ENCODE peak calls at places on chromosomes 2 and 18, in six cellular contexts. N is tibial nerve, G is IMR-90, I is GM23248, W is A673, S is heart left ventricle. X is an unnamed sample.
A peak's percentile ranks its signal among the peaks of the same experiment; 100 is the strongest.

GRCh38 chr2:3588084-3588483 is 6.8 kb upstream of the COLEC11 start:
- DNase-seq in N (no peak), G (no peak), I (no peak), S (no peak), W (no peak), X (no peak)

GRCh38 chr2:42567389-42567788 is 1.0 kb upstream of the MTA3 start:
- DNase-seq in W (peak; percentile 31), S (no peak), N (no peak), I (peak; percentile 66), G (peak; percentile 81), X (no peak)

GRCh38 chr2:71348302-71348701 is 16.7 kb downstream of the ZNF638 start:
- DNase-seq in N (no peak), W (peak; percentile 37), G (peak; percentile 65), S (no peak), I (peak; percentile 60), X (no peak)

GRCh38 chr2:240597419-240598181 is 11.1 kb downstream of the CAPN10 start:
- DNase-seq in W (no peak), G (no peak), N (peak; percentile 0), S (no peak), I (no peak), X (no peak)

GRCh38 chr2:229164545-229165249 is 106.4 kb downstream of the PID1 start:
- DNase-seq in N (no peak), W (no peak), I (peak; percentile 49), G (peak; percentile 10), S (no peak), X (no peak)

GRCh38 chr2:6637329-6637728 is 228.4 kb downstream of the CMPK2 start:
- DNase-seq in I (no peak), S (no peak), G (no peak), W (peak; percentile 72), N (no peak), X (no peak)

GRCh38 chr2:239811806-239812560 is 213.2 kb downstream of the NDUFA10 start:
- DNase-seq in G (no peak), W (no peak), N (no peak), I (no peak), S (no peak), X (no peak)

GRCh38 chr2:135742307-135742838 is 718 bp downstream of the UBXN4 start:
- DNase-seq in S (peak; percentile 27), W (peak; percentile 59), I (peak; percentile 81), N (no peak), G (peak; percentile 64), X (no peak)

GRCh38 chr2:30693821-30694281 is 113.4 kb downstream of the CAPN13 start:
- DNase-seq in N (no peak), I (no peak), G (no peak), W (no peak), S (no peak), X (no peak)

GRCh38 chr2:54081574-54081973 is 33.8 kb upstream of the ACYP2 start:
- DNase-seq in G (peak; percentile 57), I (no peak), W (no peak), S (no peak), N (no peak), X (no peak)

GRCh38 chr2:134144651-134145050 is 109.2 kb upstream of the MGAT5 start:
- DNase-seq in I (peak; percentile 12), W (no peak), G (no peak), S (no peak), N (no peak), X (no peak)

GRCh38 chr18:62030091-62030985 is 137.5 kb upstream of the RNF152 start:
- DNase-seq in G (no peak), N (no peak), W (peak; percentile 14), S (no peak), I (peak; percentile 20), X (no peak)

GRCh38 chr2:205865794-205866490 is 183.6 kb downstream of the NRP2 start:
- DNase-seq in N (no peak), I (peak; percentile 22), W (no peak), S (no peak), G (no peak), X (no peak)

GRCh38 chr18:61702007-61702406 is 190.8 kb downstream of the RNF152 start:
- DNase-seq in S (no peak), G (peak; percentile 89), N (no peak), W (no peak), I (peak; percentile 80), X (no peak)

DNA sequence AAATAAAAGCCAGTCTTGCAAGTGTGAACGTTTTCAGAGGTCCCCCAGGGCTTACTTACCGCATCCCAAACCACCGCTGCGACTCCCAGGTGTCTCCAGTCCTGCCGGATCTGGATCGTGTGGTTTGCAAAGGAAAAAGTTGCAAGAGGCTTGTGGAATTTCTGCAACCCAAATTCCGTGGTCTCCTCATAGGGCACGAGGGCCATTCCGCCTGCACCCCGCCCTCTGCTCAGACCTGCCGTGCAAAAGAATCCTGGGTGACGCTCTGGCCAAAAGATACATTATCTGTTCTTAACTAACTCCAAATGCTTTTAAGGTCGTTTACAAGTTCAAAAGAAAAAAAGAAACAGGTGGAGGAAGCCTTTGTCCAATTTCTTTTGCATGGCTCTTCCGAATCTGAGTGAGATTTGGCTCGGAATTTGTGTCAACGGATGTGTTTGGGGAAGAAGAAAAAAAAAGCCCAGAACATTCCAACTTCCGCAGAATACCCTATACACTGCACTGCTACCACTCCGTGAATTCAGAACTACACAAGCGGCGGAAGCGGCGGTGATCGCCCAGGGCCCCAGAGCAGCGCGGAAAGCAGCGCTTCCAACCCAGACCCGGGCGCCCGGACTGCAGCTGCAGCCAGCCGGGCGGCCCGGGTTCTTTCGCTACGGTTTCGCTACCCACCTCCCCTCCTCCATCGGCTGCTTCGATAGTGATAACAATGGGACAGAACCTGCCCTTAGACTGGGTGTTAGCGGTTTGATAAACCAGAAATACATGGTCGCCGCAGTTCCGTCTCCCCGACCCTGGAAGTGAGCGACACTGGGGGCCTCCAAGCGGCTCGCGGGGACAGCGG is 802 bp downstream of the METTL21A start:
- DNase-seq in S (peak; percentile 75), W (peak; percentile 81), I (peak; percentile 82), N (peak; percentile 35), G (peak; percentile 70), X (peak; percentile 41)
- H3K27me3 ChIP-seq in S (no peaks in the 10 kb centered on the region), W (no peaks in the 10 kb centered on the region), I (no peaks in the 10 kb centered on the region), N (no peaks in the 10 kb centered on the region), G (no peaks in the 10 kb centered on the region), X (no peaks in the 10 kb centered on the region)

GRCh38 chr2:8624855-8625398 is 56.9 kb upstream of the ID2 start:
- DNase-seq in W (no peak), N (no peak), I (no peak), G (no peak), S (no peak), X (no peak)

GRCh38 chr2:8622924-8623465 is 58.9 kb upstream of the ID2 start:
- DNase-seq in I (no peak), G (no peak), W (no peak), N (no peak), S (no peak), X (no peak)

GRCh38 chr2:8623958-8624591 is 57.8 kb upstream of the ID2 start:
- DNase-seq in W (no peak), G (no peak), S (no peak), N (no peak), I (no peak), X (no peak)

GRCh38 chr2:8622199-8622911 is 59.5 kb upstream of the ID2 start:
- DNase-seq in I (no peak), N (no peak), G (no peak), S (no peak), W (no peak), X (no peak)

GRCh38 chr2:8623576-8623957 is 58.3 kb upstream of the ID2 start:
- DNase-seq in G (no peak), S (no peak), I (no peak), N (no peak), W (no peak), X (no peak)
- H3K27ac ChIP-seq in G (no peak overlapping the region), S (no peak overlapping the region), I (no peak overlapping the region), N (no peak overlapping the region), W (no peak overlapping the region), X (no peak overlapping the region)

GRCh38 chr18:24388975-24389374 is 8.6 kb downstream of the OSBPL1A start:
- DNase-seq in W (no peak), N (no peak), I (no peak), G (no peak), S (no peak), X (no peak)

GRCh38 chr18:24381126-24381525 is 16.5 kb downstream of the OSBPL1A start:
- DNase-seq in I (no peak), W (no peak), S (no peak), G (no peak), N (no peak), X (no peak)

GRCh38 chr18:24386680-24387079 is 10.9 kb downstream of the OSBPL1A start:
- DNase-seq in S (no peak), N (no peak), I (no peak), W (no peak), G (no peak), X (no peak)
- H3K27me3 ChIP-seq in S (no peaks in the 10 kb centered on the region), N (no peaks in the 10 kb centered on the region), I (no peaks in the 10 kb centered on the region), W (no peaks in the 10 kb centered on the region), G (no peaks in the 10 kb centered on the region), X (no peaks in the 10 kb centered on the region)

GRCh38 chr2:219174801-219175200 is 1.9 kb downstream of the CNPPD1 start:
- DNase-seq in S (no peak), N (no peak), G (no peak), I (no peak), W (no peak), X (no peak)
- H3K27ac ChIP-seq in S (no peak overlapping the region), N (no peak overlapping the region), G (no peak overlapping the region), I (no peak overlapping the region), W (no peak overlapping the region), X (no peak overlapping the region)

DNA sequence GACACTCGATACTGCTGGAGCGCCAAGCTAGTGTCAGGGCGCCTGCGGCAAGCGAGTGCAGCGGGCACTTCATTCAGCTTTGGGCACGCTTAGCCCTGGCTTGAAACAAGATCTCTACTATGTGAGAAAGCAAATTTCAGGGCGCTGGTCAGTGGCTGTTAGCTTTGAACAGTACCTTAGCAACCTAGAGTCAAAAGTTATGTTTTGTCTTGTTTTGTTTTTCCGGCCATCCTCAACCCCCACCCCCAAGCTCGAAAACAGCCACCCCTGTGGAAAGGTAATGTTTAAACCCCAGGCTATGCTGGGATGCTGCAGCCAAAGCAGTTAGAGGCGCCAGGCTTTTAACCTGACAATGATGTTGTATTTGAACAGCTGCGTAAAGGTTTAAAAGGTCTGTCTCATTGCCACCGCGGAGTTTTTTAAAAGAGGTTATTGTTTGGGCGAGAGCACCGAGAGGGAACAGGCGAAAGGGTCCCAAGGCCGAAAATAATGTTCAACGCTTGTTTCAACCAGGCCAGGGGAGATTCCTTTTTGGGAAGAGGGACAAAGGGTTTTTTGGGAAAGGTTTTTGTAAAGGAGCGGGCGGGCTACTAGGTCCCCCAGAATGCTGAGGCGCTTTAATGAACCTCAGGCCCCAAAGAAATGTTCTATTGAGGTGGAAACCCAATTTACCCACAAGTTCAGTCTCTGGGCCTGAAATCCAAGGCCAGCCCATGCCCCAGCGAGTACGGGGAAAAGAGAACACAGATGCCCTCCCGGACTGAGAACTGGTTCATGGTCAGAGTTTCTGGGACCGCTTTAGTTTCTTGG is 2.3 kb upstream of the HOXD10 start:
- DNase-seq in W (peak; percentile 34), S (no peak), I (peak; percentile 69), N (no peak), G (no peak), X (no peak)
- H3K27me3 ChIP-seq in W (no peaks in the 10 kb centered on the region), S (peaks cover 99% of the 10 kb centered on the region), I (no peaks in the 10 kb centered on the region), N (peaks cover 100% of the 10 kb centered on the region), G (peaks cover 92% of the 10 kb centered on the region), X (peaks cover 95% of the 10 kb centered on the region)